ENCODE peak calls at places on chromosomes 7 and 10, in ten cellular contexts. L is T-helper 9 cell; Z is AG09319; E is GM13977; J is LoVo; D is Right ventricle myocardium superior; I is T-helper 17 cell; X is activated CD4-positive, alpha-beta T cell treated with anti-CD3 and anti-CD28 coated beads for 36 hours; K is posterior vena cava; Y is mucosa of descending colon. M is an unnamed sample.

GRCh38 chr10:25952857-25953256 is 18.8 kb downstream of the MYO3A start:
- DNase-seq in L (no peak), Z (no peak), E (no peak), J (no peak), D (no peak), I (no peak), X (no peak), K (no peak), Y (no peak), M (no peak)

GRCh38 chr7:26081627-26082026 is 70.4 kb upstream of the NFE2L3 start:
- DNase-seq in L (no peak), Z (no peak), E (no peak), J (peak; percentile 79), D (no peak), I (no peak), X (no peak), K (no peak), Y (no peak), M (no peak)

GRCh38 chr10:94105226-94105625 is 111.5 kb downstream of the PLCE1 start:
- DNase-seq in L (no peak), Z (no peak), E (no peak), J (no peak), D (no peak), I (no peak), X (no peak), K (no peak), Y (no peak), M (no peak)

GRCh38 chr10:109115179-109115578 is 808.1 kb downstream of the XPNPEP1 start:
- DNase-seq in L (no peak), Z (no peak), E (no peak), J (no peak), D (no peak), I (no peak), X (no peak), K (no peak), Y (no peak), M (no peak)

GRCh38 chr7:24817339-24817738 is 60.1 kb upstream of the GSDME start:
- DNase-seq in L (no peak), Z (no peak), E (no peak), J (no peak), D (no peak), I (no peak), X (no peak), K (no peak), Y (no peak), M (no peak)

GRCh38 chr7:129781856-129782256 is 170.3 kb downstream of the NRF1 start:
- DNase-seq in L (no peak), Z (no peak), E (no peak), J (no peak), D (no peak), I (no peak), X (peak; percentile 35), K (peak; percentile 73), Y (no peak), M (no peak)

GRCh38 chr10:118373786-118374185 is 31.7 kb upstream of the FAM204A start:
- DNase-seq in L (no peak), Z (no peak), E (no peak), J (peak; percentile 9), D (no peak), I (no peak), X (no peak), K (no peak), Y (no peak), M (peak; percentile 4)

GRCh38 chr10:51620131-51620530 is 79.3 kb downstream of the CSTF2T start:
- DNase-seq in L (no peak), Z (no peak), E (no peak), J (no peak), D (no peak), I (no peak), X (no peak), K (no peak), Y (no peak), M (no peak)

GRCh38 chr10:113858541-113858940 is 4.1 kb downstream of the NHLRC2 start:
- DNase-seq in L (no peak), Z (no peak), E (no peak), J (no peak), D (no peak), I (no peak), X (no peak), K (no peak), Y (no peak), M (no peak)

GRCh38 chr7:93055543-93056107 is 62.2 kb downstream of the SAMD9 start:
- DNase-seq in L (no peak), Z (no peak), E (peak; percentile 62), J (peak; percentile 76), D (no peak), I (no peak), X (no peak), K (no peak), Y (no peak), M (no peak)

GRCh38 chr7:29588900-29589696 is 25.5 kb downstream of the PRR15 start:
- DNase-seq in L (no peak), Z (no peak), E (peak; percentile 62), J (peak; percentile 83), D (no peak), I (no peak), X (peak; percentile 56), K (no peak), Y (no peak), M (no peak)

GRCh38 chr10:116073451-116073850 is 199.6 kb downstream of the GFRA1 start:
- DNase-seq in L (no peak), Z (no peak), E (no peak), J (no peak), D (no peak), I (no peak), X (no peak), K (no peak), Y (no peak), M (no peak)

GRCh38 chr7:22662031-22662430 is 65.0 kb upstream of the IL6 start:
- DNase-seq in L (no peak), Z (no peak), E (no peak), J (no peak), D (no peak), I (no peak), X (peak; percentile 24), K (no peak), Y (no peak), M (no peak)

GRCh38 chr7:25949672-25950487 is 202.1 kb upstream of the NFE2L3 start:
- DNase-seq in L (no peak), Z (no peak), E (no peak), J (no peak), D (no peak), I (no peak), X (peak; percentile 41), K (no peak), Y (peak; percentile 70), M (no peak)

GRCh38 chr7:40331915-40332314 is 197.1 kb downstream of the SUGCT start:
- DNase-seq in L (no peak), Z (no peak), E (no peak), J (no peak), D (no peak), I (no peak), X (no peak), K (no peak), Y (no peak), M (no peak)

GRCh38 chr7:1412322-1413261 is 46.7 kb downstream of the MICALL2 start:
- DNase-seq in L (peak; percentile 96), Z (peak; percentile 49), E (peak; percentile 99), J (peak; percentile 98), D (peak; percentile 90), I (peak; percentile 88), X (peak; percentile 97), K (peak; percentile 95), Y (peak; percentile 88), M (peak; percentile 34)

GRCh38 chr7:112103246-112103645 is 103.0 kb downstream of the DOCK4 start:
- DNase-seq in L (no peak), Z (no peak), E (no peak), J (no peak), D (no peak), I (no peak), X (no peak), K (no peak), Y (no peak), M (no peak)

GRCh38 chr10:4770766-4771553 is 55.0 kb upstream of the AKR1E2 start:
- DNase-seq in L (no peak), Z (peak; percentile 59), E (no peak), J (peak; percentile 78), D (no peak), I (no peak), X (no peak), K (no peak), Y (no peak), M (peak; percentile 72)

GRCh38 chr7:157431173-157431950 is 94.6 kb downstream of the DNAJB6 start:
- DNase-seq in L (no peak), Z (no peak), E (no peak), J (no peak), D (peak; percentile 32), I (no peak), X (no peak), K (peak; percentile 81), Y (no peak), M (no peak)

GRCh38 chr10:114967071-114967470 is 29.1 kb downstream of the TRUB1 start:
- DNase-seq in L (no peak), Z (no peak), E (no peak), J (no peak), D (no peak), I (no peak), X (no peak), K (no peak), Y (no peak), M (no peak)

GRCh38 chr10:70052462-70053211 is at the start of gene MACROH2A2:
- DNase-seq in L (no peak), Z (peak; percentile 35), E (peak; percentile 30), J (no peak), D (peak; percentile 72), I (no peak), X (peak; percentile 50), K (peak; percentile 85), Y (peak; percentile 54), M (no peak)

GRCh38 chr10:98778277-98778759 is 331.6 kb upstream of the HPS1 start:
- DNase-seq in L (no peak), Z (no peak), E (no peak), J (no peak), D (no peak), I (no peak), X (no peak), K (no peak), Y (no peak), M (no peak)

GRCh38 chr10:96124230-96125141 is 5.6 kb upstream of the ZNF518A start:
- DNase-seq in L (no peak), Z (no peak), E (peak; percentile 50), J (no peak), D (no peak), I (no peak), X (no peak), K (no peak), Y (peak; percentile 65), M (no peak)

GRCh38 chr7:23895666-23896096 is 185.7 kb downstream of the STK31 start:
- DNase-seq in L (no peak), Z (no peak), E (no peak), J (no peak), D (no peak), I (no peak), X (no peak), K (no peak), Y (no peak), M (no peak)

GRCh38 chr10:78934499-78934898 is 134.3 kb upstream of the ZMIZ1 start:
- DNase-seq in L (no peak), Z (no peak), E (no peak), J (no peak), D (no peak), I (no peak), X (no peak), K (no peak), Y (no peak), M (no peak)

GRCh38 chr10:2356670-2357069 is 619.3 kb upstream of the ADARB2 start:
- DNase-seq in L (no peak), Z (no peak), E (no peak), J (no peak), D (no peak), I (no peak), X (no peak), K (no peak), Y (no peak), M (no peak)